ENCODE peak calls at places on chromosomes 5 and 9, in nine cellular contexts. U is HCT116, B is esophagus squamous epithelium, T is A549, X is endothelial cell of umbilical vein, Z is ovary, S is uterus, F is breast epithelium, I is transverse colon. W is an unnamed sample. For H3K4me1, the result is how much of the 10 kb centered on the place peaks cover.

GRCh38 chr9:2622361-2623045 is 916 bp downstream of the VLDLR start:
- DNase-seq in I (peak), U (no peak), X (peak), B (no peak), T (no peak), Z (peak), F (no peak), S (peak), W (peak)

GRCh38 chr5:57117601-57118000 is 56.3 kb upstream of the GPBP1 start:
- DNase-seq in F (no peak), Z (no peak), S (no peak), B (no peak), U (no peak), T (no peak), I (no peak), X (no peak), W (no peak)

GRCh38 chr5:264346-264745 is 7.1 kb upstream of the PDCD6 start:
- DNase-seq in Z (no peak), B (no peak), T (no peak), U (no peak), I (no peak), S (no peak), F (no peak), X (no peak), W (no peak)

GRCh38 chr9:108184941-108185340 is 670.8 kb downstream of the ACTL7B start:
- DNase-seq in T (no peak), X (peak), U (no peak), S (no peak), F (peak), Z (no peak), I (peak), B (no peak), W (no peak)

GRCh38 chr9:131997779-131998178 is 81.9 kb downstream of the MED27 start:
- DNase-seq in X (no peak), Z (peak), I (no peak), B (no peak), U (no peak), T (no peak), F (no peak), S (no peak), W (peak)

GRCh38 chr5:38323645-38324295 is 65.4 kb downstream of the EGFLAM start:
- DNase-seq in T (no peak), B (no peak), F (no peak), S (no peak), Z (no peak), U (no peak), X (no peak), I (no peak), W (no peak)

GRCh38 chr5:1637639-1638481 is 114.1 kb upstream of the LPCAT1 start:
- DNase-seq in B (no peak), U (no peak), F (no peak), I (no peak), S (peak), Z (no peak), T (no peak), X (no peak), W (no peak)

GRCh38 chr9:121738969-121739368 is 87.5 kb downstream of the DAB2IP start:
- DNase-seq in F (no peak), T (no peak), B (no peak), Z (no peak), U (no peak), X (no peak), I (peak), S (no peak), W (no peak)

GRCh38 chr5:82517544-82517943 is 239.4 kb upstream of the RPS23 start:
- DNase-seq in B (no peak), U (no peak), X (no peak), I (no peak), S (no peak), Z (no peak), T (no peak), F (no peak), W (no peak)

GRCh38 chr9:78777747-78778146 is 480.8 kb downstream of the PSAT1 start:
- DNase-seq in T (no peak), F (no peak), S (no peak), Z (no peak), B (no peak), I (no peak), U (no peak), X (no peak), W (no peak)

GRCh38 chr9:70013598-70014196 is 30.0 kb upstream of the MAMDC2 start:
- DNase-seq in S (peak), I (no peak), B (no peak), Z (peak), U (no peak), F (no peak), X (peak), T (no peak), W (no peak)

GRCh38 chr5:141402553-141403328 is at the start of gene PCDHGA9:
- DNase-seq in T (no peak), I (no peak), X (no peak), S (no peak), U (peak), F (no peak), B (no peak), Z (no peak), W (no peak)

GRCh38 chr5:90558344-90559192 is at the start of gene ADGRV1:
- DNase-seq in F (peak), S (peak), Z (peak), I (peak), B (no peak), U (peak), X (peak), T (peak), W (peak)

GRCh38 chr9:135081731-135082130 is 5.7 kb upstream of the OLFM1 start:
- DNase-seq in I (no peak), B (no peak), X (no peak), U (no peak), S (no peak), F (no peak), T (no peak), Z (no peak), W (no peak)

GRCh38 chr9:33466565-33467495 is 6.9 kb downstream of the NOL6 start:
- DNase-seq in T (peak), U (no peak), Z (peak), S (peak), I (peak), B (no peak), X (peak), F (no peak), W (peak)

GRCh38 chr5:138986186-138986775 is 111.1 kb upstream of the LRRTM2 start:
- DNase-seq in S (no peak), F (no peak), Z (no peak), U (no peak), B (no peak), I (no peak), X (no peak), T (no peak), W (no peak)

GRCh38 chr5:36552626-36553393 is 53.6 kb upstream of the SLC1A3 start:
- DNase-seq in B (no peak), Z (no peak), S (no peak), X (peak), I (no peak), T (peak), F (no peak), U (no peak), W (no peak)

GRCh38 chr9:91245432-91246313 is 116.0 kb downstream of the AUH start:
- DNase-seq in Z (no peak), T (peak), B (no peak), X (peak), F (no peak), S (no peak), U (no peak), I (no peak), W (no peak)

GRCh38 chr5:2260211-2260985 is 377.7 kb upstream of the IRX4 start:
- DNase-seq in T (no peak), I (no peak), F (no peak), Z (no peak), B (no peak), S (no peak), X (no peak), U (no peak), W (no peak)

GRCh38 chr5:146586752-146587151 is 70.8 kb upstream of the GPR151 start:
- DNase-seq in X (no peak), S (no peak), Z (no peak), T (no peak), B (no peak), F (no peak), I (no peak), U (no peak), W (no peak)

GRCh38 chr5:122267195-122267594 is 44.8 kb upstream of the SNCAIP start:
- DNase-seq in B (no peak), S (no peak), T (no peak), X (no peak), Z (no peak), I (no peak), U (no peak), F (no peak), W (no peak)

GRCh38 chr5:41120600-41120999 is 49.5 kb upstream of the MROH2B start:
- DNase-seq in I (no peak), T (no peak), F (no peak), Z (no peak), X (no peak), S (no peak), B (no peak), U (no peak), W (no peak)

GRCh38 chr5:61416410-61416809 is 84.4 kb downstream of the ZSWIM6 start:
- DNase-seq in Z (no peak), S (no peak), T (peak), X (no peak), F (no peak), U (peak), I (no peak), B (no peak), W (no peak)

GRCh38 chr5:62206150-62206829 is 99.7 kb upstream of the KIF2A start:
- DNase-seq in S (no peak), U (peak), Z (no peak), I (no peak), T (peak), X (no peak), F (no peak), B (no peak), W (no peak)

GRCh38 chr5:93594591-93595419 is 11.8 kb downstream of the NR2F1 start:
- DNase-seq in I (no peak), X (no peak), T (no peak), F (no peak), S (no peak), B (no peak), U (no peak), Z (no peak), W (no peak)

GRCh38 chr9:114806571-114806970 is 732 bp upstream of the TNFSF15 start:
- DNase-seq in Z (no peak), U (no peak), I (no peak), T (no peak), F (no peak), S (no peak), X (no peak), B (no peak), W (no peak)

GRCh38 chr9:107684224-107684623 is 194.7 kb upstream of the KLF4 start:
- DNase-seq in X (no peak), I (no peak), S (no peak), F (no peak), U (no peak), T (peak), Z (no peak), B (no peak), W (no peak)

GRCh38 chr5:120017523-120017922 is 388.2 kb downstream of the FAM170A start:
- DNase-seq in S (no peak), I (no peak), B (no peak), U (no peak), Z (no peak), X (no peak), F (no peak), T (no peak), W (no peak)

GRCh38 chr9:131554088-131554864 is 9.0 kb downstream of the PRRT1B start:
- DNase-seq in I (no peak), S (no peak), T (no peak), B (no peak), Z (no peak), U (no peak), F (no peak), X (no peak), W (no peak)

GRCh38 chr9:74499770-74500583 is 2.8 kb downstream of the RORB start:
- DNase-seq in U (no peak), F (no peak), Z (no peak), T (no peak), S (no peak), B (no peak), I (no peak), X (no peak), W (peak)

GRCh38 chr9:84121991-84122523 is 141.5 kb downstream of the RMI1 start:
- DNase-seq in T (no peak), F (no peak), Z (no peak), U (no peak), X (peak), B (no peak), I (no peak), S (no peak), W (no peak)

GRCh38 chr5:17316973-17317459 is 99.6 kb downstream of the BASP1 start:
- DNase-seq in T (peak), F (no peak), U (no peak), I (no peak), B (no peak), S (no peak), X (no peak), Z (no peak), W (no peak)

GRCh38 chr9:20119566-20119965 is 330.7 kb upstream of the SLC24A2 start:
- DNase-seq in I (no peak), B (no peak), X (no peak), T (no peak), F (no peak), U (no peak), S (no peak), Z (no peak), W (no peak)

GRCh38 chr5:59275170-59275536 is 618.4 kb downstream of the PDE4D start:
- DNase-seq in U (no peak), I (no peak), T (peak), S (no peak), B (no peak), Z (no peak), F (no peak), X (no peak), W (no peak)

GRCh38 chr9:78441396-78441795 is 144.5 kb downstream of the PSAT1 start:
- DNase-seq in F (no peak), Z (no peak), U (no peak), X (no peak), T (no peak), B (no peak), S (no peak), I (no peak), W (no peak)

GRCh38 chr9:128479262-128479661 is 23.5 kb downstream of the ODF2 start:
- DNase-seq in Z (no peak), F (no peak), I (no peak), S (no peak), U (no peak), B (no peak), X (no peak), T (no peak), W (no peak)

GRCh38 chr5:105640328-105640727 is 2030.4 kb downstream of the EFNA5 start:
- DNase-seq in X (no peak), F (no peak), U (no peak), B (no peak), Z (no peak), I (no peak), T (no peak), S (no peak), W (no peak)

GRCh38 chr9:136333486-136333885 is 6.1 kb downstream of the GPSM1 start:
- DNase-seq in F (no peak), T (no peak), X (no peak), U (no peak), Z (no peak), I (no peak), B (no peak), S (no peak), W (no peak)
- H3K4me1 ChIP-seq in F (under half), T (under half), X (under half), U (under half), Z (under half), I (under half), B (under half), S (under half), W (under half)

DNA sequence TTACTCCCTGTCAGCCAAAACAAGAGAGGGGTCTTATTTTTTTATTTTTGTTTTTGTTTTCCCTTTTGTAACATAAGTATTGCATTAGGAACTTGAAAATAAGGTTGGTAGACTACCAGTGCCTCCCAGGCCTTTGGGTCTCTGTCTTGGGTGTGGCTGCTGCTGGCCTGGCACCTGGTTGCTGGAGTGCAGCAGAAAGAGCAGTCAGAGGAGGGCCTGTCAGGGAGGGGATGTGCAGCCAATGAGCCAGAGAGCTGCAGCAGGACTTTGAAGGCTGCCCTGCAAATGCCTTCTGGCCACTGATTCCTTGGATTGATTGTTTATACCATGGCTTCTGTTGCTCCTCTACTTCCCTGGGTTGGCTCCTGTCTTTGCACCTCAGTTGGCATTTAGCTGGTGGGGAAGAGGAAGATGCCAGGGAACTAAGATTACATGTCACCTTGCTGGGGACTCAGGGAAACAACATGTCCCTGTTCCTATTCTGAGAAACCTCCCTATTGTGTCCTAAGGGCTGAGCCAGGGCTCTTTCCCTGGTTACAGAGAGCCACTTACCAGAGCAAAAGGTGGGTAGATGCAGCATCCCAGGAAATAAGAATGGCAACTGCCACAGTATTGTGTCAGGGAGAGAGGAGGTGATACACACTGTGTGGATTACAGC is 66.6 kb downstream of the ANGPTL2 start:
- DNase-seq in X (no peak), U (no peak), B (no peak), Z (no peak), S (no peak), I (no peak), T (no peak), F (no peak), W (no peak)
- H3K27ac ChIP-seq in X (no peak), U (no peak), B (no peak), Z (no peak), S (no peak), I (no peak), T (no peak), F (no peak), W (no peak)

DNA sequence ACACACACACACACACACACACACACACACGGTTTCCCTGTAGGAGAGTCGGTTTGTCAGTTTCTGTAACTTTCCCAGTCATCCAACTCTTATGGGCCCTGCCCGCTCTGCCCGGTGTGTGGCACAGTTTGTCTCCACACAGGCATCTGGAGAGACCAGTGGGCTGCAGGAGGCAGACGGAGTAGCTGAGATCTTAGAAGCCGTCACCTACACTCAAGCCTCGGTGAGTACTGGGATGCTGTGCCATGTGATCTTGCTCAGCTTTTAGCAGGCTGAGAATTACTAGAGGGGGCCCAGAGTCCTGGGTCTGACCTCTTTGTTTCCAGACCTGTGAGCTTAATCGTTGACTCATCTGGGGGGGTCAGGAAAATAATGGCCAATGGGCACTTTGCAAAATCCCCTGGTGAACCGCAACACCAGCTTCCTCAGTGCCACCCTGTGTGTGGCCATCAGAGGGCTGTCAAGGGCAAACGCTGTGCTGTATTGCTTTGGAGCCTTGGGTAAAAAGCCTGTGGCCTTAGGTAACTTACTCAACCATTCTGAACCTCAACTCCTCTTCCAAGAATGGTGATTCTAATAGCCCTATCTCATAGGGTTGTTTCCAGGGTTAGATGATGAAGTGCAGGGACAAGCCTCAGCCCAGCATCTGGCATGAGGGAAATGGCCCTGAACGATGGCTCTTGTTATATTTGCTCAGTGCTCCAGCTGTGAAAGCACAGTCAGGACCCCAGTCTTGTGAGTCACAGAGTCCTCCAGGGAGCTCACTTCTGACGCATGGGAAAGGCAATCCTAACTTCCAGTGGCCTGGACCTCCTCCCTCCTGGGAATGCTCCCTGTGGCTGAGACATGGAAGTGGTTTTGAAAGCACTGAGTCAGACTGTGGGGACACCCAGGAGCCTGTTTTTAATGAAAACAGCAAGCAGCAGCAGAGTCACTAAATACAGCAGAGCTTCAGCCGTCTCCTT is 45.6 kb downstream of the COL15A1 start:
- DNase-seq in B (no peak), S (peak), Z (no peak), T (peak), U (peak), X (no peak), I (peak), F (no peak), W (peak)
- TF ChIP-seq POLR2A in B (no peak), S (no peak), Z (no peak), T (no peak), U (no peak), X (no peak), I (no peak), F (no peak), W (no peak)

GRCh38 chr9:136691316-136692189 is 4.3 kb upstream of the AGPAT2 start:
- DNase-seq in T (no peak), Z (no peak), X (no peak), S (no peak), B (no peak), U (no peak), F (no peak), I (no peak), W (no peak)

GRCh38 chr9:136692190-136693134 is 5.2 kb upstream of the AGPAT2 start:
- DNase-seq in U (no peak), I (no peak), S (no peak), X (no peak), Z (no peak), F (no peak), B (no peak), T (no peak), W (no peak)

GRCh38 chr9:136693490-136694162 is 6.4 kb upstream of the AGPAT2 start:
- DNase-seq in I (peak), T (peak), S (peak), Z (no peak), B (no peak), F (peak), U (peak), X (peak), W (peak)

GRCh38 chr9:136694163-136694864 is 7.1 kb upstream of the AGPAT2 start:
- DNase-seq in S (no peak), I (peak), U (peak), X (peak), B (no peak), T (peak), F (no peak), Z (no peak), W (peak)

DNA sequence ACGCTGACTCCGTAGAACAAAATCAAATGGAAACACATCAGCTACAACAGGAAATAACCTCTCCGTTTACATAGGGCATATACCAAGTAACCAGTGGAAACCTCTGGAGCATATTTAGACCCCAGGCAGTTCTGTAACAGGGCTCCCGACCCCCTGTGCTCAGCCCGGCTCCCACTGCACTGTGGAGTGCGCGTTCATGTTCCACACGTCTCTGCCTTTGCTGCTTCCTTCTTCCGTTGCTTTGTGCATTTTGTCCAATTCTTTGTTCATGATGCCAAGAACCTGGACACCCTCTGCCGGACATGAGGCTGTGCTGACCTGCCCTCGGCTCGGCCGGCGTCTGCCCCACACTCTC is 5.9 kb upstream of the AGPAT2 start:
- DNase-seq in Z (no peak), T (no peak), U (no peak), S (no peak), I (no peak), B (no peak), X (no peak), F (no peak), W (no peak)
- H3K4me1 ChIP-seq in Z (under half), T (half or more), U (half or more), S (under half), I (half or more), B (under half), X (under half), F (under half), W (under half)

DNA sequence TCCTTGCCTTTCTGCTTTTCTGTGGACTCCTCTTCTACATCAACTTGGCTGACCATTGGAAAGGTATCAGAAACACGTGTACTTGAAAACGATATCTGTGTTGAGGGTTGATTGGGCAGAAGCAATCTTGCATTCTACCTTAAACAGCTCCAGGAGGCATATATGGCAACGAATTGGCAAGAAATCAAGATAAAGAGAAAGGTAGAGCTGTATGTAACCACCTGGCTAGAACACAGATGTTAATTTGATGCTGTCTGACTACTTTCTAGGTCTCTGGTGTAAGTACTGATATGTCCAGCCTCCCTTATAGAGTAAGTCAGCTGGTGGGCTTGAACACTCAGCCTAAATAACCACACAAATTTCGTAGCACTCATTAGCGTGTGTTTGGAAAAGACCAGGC is 1.3 kb downstream of the MAN1B1 start:
- DNase-seq in B (no peak), I (no peak), F (no peak), S (no peak), Z (no peak), U (no peak), T (no peak), X (no peak), W (no peak)
- H3K27ac ChIP-seq in B (no peak), I (no peak), F (peak), S (no peak), Z (no peak), U (no peak), T (no peak), X (no peak), W (no peak)